ENCODE peak calls at places on chromosomes 16 and 17, in four cellular contexts. N is right atrium auricular region, B is H1, M is fibroblast of pulmonary artery. K is an unnamed sample.

GRCh38 chr16:10619271-10619849 is 39.0 kb upstream of the EMP2 start:
- DNase-seq in N (no peak), B (no peak), M (no peak), K (no peak)

GRCh38 chr17:9470171-9470570 is 105.4 kb downstream of the STX8 start:
- DNase-seq in N (no peak), B (no peak), M (peak; percentile 50), K (no peak)

GRCh38 chr17:78973196-78973595 is 6.5 kb downstream of the LGALS3BP start:
- DNase-seq in N (no peak), B (no peak), M (no peak), K (peak; percentile 37)

GRCh38 chr17:5257124-5257523 is 22.5 kb upstream of the SCIMP start:
- DNase-seq in N (no peak), B (no peak), M (no peak), K (no peak)

GRCh38 chr17:49055181-49055927 is 58.2 kb downstream of the IGF2BP1 start:
- DNase-seq in N (no peak), B (no peak), M (no peak), K (no peak)

GRCh38 chr17:29682987-29683386 is 60.3 kb upstream of the CORO6 start:
- DNase-seq in N (no peak), B (no peak), M (no peak), K (peak; percentile 38)

GRCh38 chr16:71933913-71934696 is 38.8 kb downstream of the IST1 start:
- DNase-seq in N (no peak), B (no peak), M (no peak), K (no peak)

GRCh38 chr17:2388020-2388704 is 12.7 kb downstream of the MNT start:
- DNase-seq in N (no peak), B (no peak), M (no peak), K (no peak)

GRCh38 chr17:67488768-67489167 is 111.7 kb downstream of the PITPNC1 start:
- DNase-seq in N (no peak), B (no peak), M (no peak), K (no peak)

GRCh38 chr17:47324224-47325020 is 667 bp downstream of the EFCAB13 start:
- DNase-seq in N (peak; percentile 70), B (no peak), M (peak; percentile 57), K (peak; percentile 62)
- TF ChIP-seq CTCF in N (no peak), B (no peak), M (no peak), K (no peak)

GRCh38 chr16:55370762-55371482 is 46.9 kb downstream of the IRX6 start:
- DNase-seq in N (peak; percentile 84), B (peak; percentile 27), M (peak; percentile 24), K (peak; percentile 78)
- TF ChIP-seq CTCF in N (peak; percentile 19), B (peak; percentile 59), M (peak; percentile 24), K (peak; percentile 38)

GRCh38 chr16:2339521-2340484 is 725 bp downstream of the ABCA3 start:
- DNase-seq in N (no peak), B (no peak), M (no peak), K (peak; percentile 12)
- TF ChIP-seq CTCF in N (no peak), B (no peak), M (no peak), K (peak; percentile 17)

DNA sequence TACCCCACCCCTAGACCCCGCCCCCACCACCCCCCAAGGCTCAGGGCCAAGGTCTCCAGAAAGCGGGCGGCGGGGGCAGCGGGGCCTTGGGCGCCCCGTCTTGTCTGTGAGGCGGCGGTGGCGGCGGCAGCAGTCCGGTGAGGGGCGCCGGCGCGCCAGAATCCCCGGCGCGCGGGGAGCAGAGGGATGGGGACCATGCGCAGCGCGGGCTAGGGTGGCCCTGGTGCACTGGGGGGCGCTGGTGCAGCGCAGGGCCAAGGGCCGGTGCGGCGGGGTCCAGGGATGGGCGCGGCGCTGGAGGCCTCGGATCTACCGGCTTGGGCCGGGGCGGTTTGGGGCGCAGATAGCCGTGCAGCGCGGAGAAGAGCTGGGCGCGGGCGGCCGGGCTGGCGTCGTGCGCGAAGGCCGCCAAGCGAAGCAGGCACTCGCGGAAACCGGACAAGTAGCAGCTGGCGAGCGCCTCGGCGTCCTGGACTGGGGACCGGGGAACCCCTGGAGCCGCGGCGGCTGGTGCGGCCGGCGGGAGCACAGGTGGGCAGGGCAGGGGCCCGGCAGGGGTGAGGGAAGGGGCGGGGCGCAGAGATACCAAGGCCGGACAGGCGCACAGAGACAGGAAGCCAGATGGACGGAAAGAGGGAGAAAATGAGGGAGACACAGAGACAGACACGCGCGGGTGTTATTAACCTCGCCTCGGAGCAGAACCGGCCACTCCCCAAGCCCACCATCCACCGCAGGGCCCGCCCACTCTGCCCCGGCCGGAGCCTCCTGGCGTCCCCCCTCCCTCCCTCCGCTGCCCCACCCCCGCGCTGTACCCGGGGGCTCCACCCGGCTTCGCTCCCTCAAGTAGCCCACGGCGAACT is 2.1 kb downstream of the HES7 start:
- DNase-seq in N (no peak), B (no peak), M (peak; percentile 44), K (peak; percentile 93)
- TF ChIP-seq CTCF in N (peak; percentile 35), B (peak; percentile 87), M (peak; percentile 8), K (peak; percentile 42)

GRCh38 chr17:73643012-73643845 is 1.0 kb downstream of the SDK2 start:
- DNase-seq in N (no peak), B (no peak), M (no peak), K (peak; percentile 6)
- TF ChIP-seq CTCF in N (no peak), B (no peak), M (no peak), K (peak; percentile 16)

DNA sequence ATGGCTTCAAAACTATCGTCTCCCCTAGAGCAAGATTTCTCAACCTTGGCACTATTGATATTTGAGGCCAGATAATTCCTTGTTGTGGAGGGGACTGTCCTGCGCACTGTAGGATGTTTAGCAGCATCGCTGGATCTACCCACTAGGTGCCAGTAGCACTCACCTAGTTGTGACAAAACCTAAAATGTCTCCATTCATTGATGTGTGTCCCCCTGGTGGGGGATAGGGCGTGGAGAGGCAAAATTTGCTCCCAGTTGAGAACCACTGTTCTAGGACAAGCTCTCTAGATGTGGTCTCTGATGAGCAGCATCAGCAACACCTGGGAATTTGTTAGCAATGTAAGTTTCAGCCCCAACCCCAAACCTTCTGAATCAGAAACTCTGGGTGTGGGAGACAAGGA is 259.0 kb downstream of the XYLT1 start:
- DNase-seq in N (no peak), B (no peak), M (no peak), K (no peak)
- TF ChIP-seq CTCF in N (no peak), B (peak; percentile 99), M (no peak), K (no peak)

DNA sequence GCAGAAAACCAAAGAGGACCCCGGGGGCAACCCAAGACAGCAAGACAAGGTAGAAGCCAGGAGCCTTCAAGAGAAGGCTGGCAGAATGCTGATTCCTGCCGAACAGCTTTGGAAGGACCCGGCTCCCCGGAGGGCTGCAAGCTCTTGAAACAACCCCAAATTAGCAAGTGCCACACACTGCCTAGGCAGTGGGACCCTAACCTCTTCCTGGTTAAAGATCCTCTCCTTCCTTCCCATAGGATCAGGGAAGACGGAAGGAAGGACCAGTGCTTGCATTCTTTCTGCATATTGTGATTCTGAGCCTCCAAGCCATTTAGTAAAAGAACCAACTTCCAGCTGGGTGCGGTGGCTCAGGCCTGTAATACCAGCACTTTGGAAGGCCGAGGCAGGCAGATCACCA is 122.0 kb upstream of the AXIN2 start:
- DNase-seq in N (no peak), B (no peak), M (no peak), K (no peak)
- TF ChIP-seq CTCF in N (no peak), B (no peak), M (no peak), K (no peak)

K was measured in cardiac muscle cell.